ENCODE peak calls at places on chromosomes 11 and 22, in five cellular contexts. V, J, B, A and E are unnamed samples.

GRCh38 chr11:62664405-62665074 is 470 bp downstream of the C11orf98 start:
- DNase-seq in V (no peak), J (peak; percentile 53), B (peak; percentile 54), A (peak; percentile 58), E (no peak)

GRCh38 chr22:49062155-49063039 is 765.3 kb downstream of the BRD1 start:
- DNase-seq in V (no peak), J (peak; percentile 42), B (no peak), A (no peak), E (no peak)

GRCh38 chr11:18466402-18466801 is 10.7 kb downstream of the LDHAL6A start:
- DNase-seq in V (no peak), J (no peak), B (no peak), A (no peak), E (no peak)

GRCh38 chr11:130435671-130436070 is 7.3 kb upstream of the ADAMTS8 start:
- DNase-seq in V (no peak), J (no peak), B (peak; percentile 66), A (peak; percentile 34), E (no peak)

GRCh38 chr11:76783901-76784813 is 1.0 kb downstream of the TSKU start:
- DNase-seq in V (peak; percentile 62), J (no peak), B (peak; percentile 82), A (peak; percentile 73), E (peak; percentile 32)

GRCh38 chr11:14764899-14765527 is 121.4 kb downstream of the PDE3B start:
- DNase-seq in V (no peak), J (no peak), B (no peak), A (no peak), E (no peak)

GRCh38 chr11:3745161-3745560 is 52.2 kb downstream of the NUP98 start:
- DNase-seq in V (no peak), J (peak; percentile 53), B (no peak), A (no peak), E (no peak)

GRCh38 chr11:74371269-74372039 is 26.8 kb downstream of the PGM2L1 start:
- DNase-seq in V (peak; percentile 47), J (no peak), B (peak; percentile 78), A (no peak), E (no peak)

GRCh38 chr22:48331691-48332220 is 1495.9 kb downstream of the BRD1 start:
- DNase-seq in V (no peak), J (no peak), B (no peak), A (no peak), E (no peak)

GRCh38 chr22:39302431-39302960 is 16.9 kb downstream of the RPL3 start:
- DNase-seq in V (no peak), J (no peak), B (no peak), A (no peak), E (no peak)

GRCh38 chr11:61037694-61038093 is 64.6 kb upstream of the CD5 start:
- DNase-seq in V (no peak), J (no peak), B (peak; percentile 44), A (peak; percentile 24), E (no peak)

GRCh38 chr11:130159657-130160459 is at the start of gene ST14:
- DNase-seq in V (no peak), J (no peak), B (no peak), A (no peak), E (no peak)

GRCh38 chr22:28016781-28017557 is 97.9 kb upstream of the PITPNB start:
- DNase-seq in V (no peak), J (no peak), B (no peak), A (no peak), E (no peak)

GRCh38 chr11:83120328-83120727 is 36.6 kb upstream of the PCF11 start:
- DNase-seq in V (no peak), J (no peak), B (peak; percentile 17), A (no peak), E (no peak)

GRCh38 chr11:1825039-1825740 is 9.6 kb upstream of the SYT8 start:
- DNase-seq in V (no peak), J (no peak), B (no peak), A (peak; percentile 46), E (no peak)

GRCh38 chr22:29883831-29884139 is 811 bp downstream of the MTMR3 start:
- DNase-seq in V (no peak), J (no peak), B (no peak), A (no peak), E (no peak)

GRCh38 chr11:92240946-92241345 is 16.3 kb downstream of the FAT3 start:
- DNase-seq in V (no peak), J (no peak), B (no peak), A (no peak), E (no peak)

GRCh38 chr22:28813772-28814518 is 13.6 kb upstream of the XBP1 start:
- DNase-seq in V (no peak), J (no peak), B (no peak), A (peak; percentile 89), E (no peak)

GRCh38 chr11:10498426-10499250 is 42.3 kb downstream of the RNF141 start:
- DNase-seq in V (no peak), J (no peak), B (no peak), A (no peak), E (no peak)

GRCh38 chr22:45344339-45344738 is 34.6 kb downstream of the FAM118A start:
- DNase-seq in V (no peak), J (no peak), B (no peak), A (no peak), E (no peak)

GRCh38 chr22:47354668-47355387 is 592.4 kb downstream of the TBC1D22A start:
- DNase-seq in V (no peak), J (no peak), B (no peak), A (no peak), E (no peak)

GRCh38 chr22:28394711-28395110 is 284.9 kb downstream of the TTC28 start:
- DNase-seq in V (no peak), J (no peak), B (no peak), A (no peak), E (no peak)

GRCh38 chr11:62062223-62062861 is 61.5 kb upstream of the INCENP start:
- DNase-seq in V (no peak), J (no peak), B (no peak), A (no peak), E (no peak)

GRCh38 chr22:39622881-39623367 is 52.4 kb downstream of the CACNA1I start:
- DNase-seq in V (no peak), J (no peak), B (peak; percentile 28), A (peak; percentile 73), E (no peak)

GRCh38 chr22:25919452-25919851 is 177.5 kb downstream of the MYO18B start:
- DNase-seq in V (no peak), J (peak; percentile 89), B (no peak), A (no peak), E (no peak)

GRCh38 chr22:20175597-20175900 is 24.7 kb upstream of the CCDC188 start:
- DNase-seq in V (no peak), J (no peak), B (peak; percentile 14), A (peak; percentile 12), E (no peak)

GRCh38 chr11:108436594-108436993 is 30.7 kb downstream of the C11orf65 start:
- DNase-seq in V (no peak), J (no peak), B (no peak), A (no peak), E (no peak)

GRCh38 chr11:23988381-23989006 is 508.4 kb upstream of the LUZP2 start:
- DNase-seq in V (peak; percentile 69), J (no peak), B (peak; percentile 70), A (no peak), E (no peak)

GRCh38 chr22:38257650-38258246 is 15.1 kb downstream of the TMEM184B start:
- DNase-seq in V (no peak), J (peak; percentile 1), B (no peak), A (no peak), E (no peak)

GRCh38 chr22:37932821-37933578 is 20.4 kb downstream of the C22orf23 start:
- DNase-seq in V (no peak), J (no peak), B (no peak), A (no peak), E (no peak)

GRCh38 chr22:49934144-49934890 is 15.9 kb downstream of the CRELD2 start:
- DNase-seq in V (no peak), J (no peak), B (peak; percentile 26), A (peak; percentile 40), E (peak; percentile 51)

GRCh38 chr22:39731881-39732555 is 161.5 kb downstream of the CACNA1I start:
- DNase-seq in V (no peak), J (no peak), B (no peak), A (no peak), E (no peak)

GRCh38 chr11:128599729-128600128 is 12.4 kb upstream of the ETS1 start:
- DNase-seq in V (no peak), J (no peak), B (peak; percentile 79), A (no peak), E (no peak)

GRCh38 chr11:86608251-86608799 is 64.1 kb downstream of the ME3 start:
- DNase-seq in V (no peak), J (no peak), B (peak; percentile 80), A (peak; percentile 80), E (no peak)

GRCh38 chr22:45543243-45543642 is 40.6 kb downstream of the FBLN1 start:
- DNase-seq in V (no peak), J (no peak), B (no peak), A (no peak), E (no peak)

GRCh38 chr22:41563051-41563711 is 2.4 kb downstream of the CSDC2 start:
- DNase-seq in V (peak; percentile 64), J (no peak), B (peak; percentile 92), A (no peak), E (no peak)